ENCODE peak calls at places on chromosomes 4 and X, in six cellular contexts. O is naive thymus-derived CD4-positive, alpha-beta T cell; C is tibial nerve; N is psoas muscle; W is BJ; F is GM23248. T is an unnamed sample.

GRCh38 chr4:181161669-181162068 is 1081.5 kb upstream of the TENM3 start:
- DNase-seq in O (no peak), C (no peak), N (no peak), W (no peak), F (peak), T (no peak)

GRCh38 chr4:7929530-7929951 is 10.1 kb downstream of the AFAP1 start:
- DNase-seq in O (no peak), C (no peak), N (no peak), W (no peak), F (no peak), T (no peak)

GRCh38 chrX:63561425-63561824 is 210.3 kb upstream of the SPIN4 start:
- DNase-seq in O (no peak), C (no peak), N (no peak), W (no peak), F (peak), T (no peak)

GRCh38 chr4:7168106-7168505 is 24.2 kb upstream of the SORCS2 start:
- DNase-seq in O (no peak), C (no peak), N (peak), W (no peak), F (no peak), T (no peak)

GRCh38 chr4:20305976-20306375 is 54.3 kb downstream of the SLIT2 start:
- DNase-seq in O (no peak), C (no peak), N (no peak), W (no peak), F (peak), T (no peak)

GRCh38 chr4:135573251-135573650 is 1371.7 kb upstream of the PABPC4L start:
- DNase-seq in O (no peak), C (no peak), N (no peak), W (no peak), F (no peak), T (no peak)

GRCh38 chr4:7201351-7202305 is 9.3 kb downstream of the SORCS2 start:
- DNase-seq in O (no peak), C (no peak), N (no peak), W (no peak), F (no peak), T (no peak)

GRCh38 chrX:72245461-72246089 is 6.7 kb upstream of the ERCC6L start:
- DNase-seq in O (no peak), C (no peak), N (peak), W (no peak), F (peak), T (no peak)

GRCh38 chr4:107203733-107204132 is 167.6 kb upstream of the DKK2 start:
- DNase-seq in O (no peak), C (no peak), N (no peak), W (no peak), F (no peak), T (no peak)

DNA sequence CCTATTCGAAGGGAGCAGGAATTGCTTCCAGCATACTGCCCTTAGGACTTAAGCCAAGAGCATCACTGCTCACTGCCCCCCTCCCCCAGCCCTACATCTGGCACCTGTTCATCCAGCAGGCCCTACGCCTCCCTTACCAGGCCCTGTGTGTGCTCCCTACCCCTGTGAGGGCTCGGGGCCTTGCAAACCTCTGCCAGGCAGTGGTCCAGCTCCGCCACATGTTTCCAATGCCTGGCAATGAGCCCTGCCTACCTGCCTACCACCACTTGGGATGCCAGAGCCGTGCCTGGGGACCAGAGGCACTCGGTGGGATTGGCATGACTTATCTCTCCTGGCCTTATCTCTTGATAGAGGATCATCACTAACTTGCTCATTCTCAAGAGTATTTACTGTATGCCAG is 27.5 kb upstream of the MTM1 start:
- DNase-seq in O (no peak), C (no peak), N (peak), W (no peak), F (no peak), T (no peak)
- H3K4me3 ChIP-seq in O (no peak), C (no peak), N (no peak), W (no peak), F (no peak), T (no peak)

DNA sequence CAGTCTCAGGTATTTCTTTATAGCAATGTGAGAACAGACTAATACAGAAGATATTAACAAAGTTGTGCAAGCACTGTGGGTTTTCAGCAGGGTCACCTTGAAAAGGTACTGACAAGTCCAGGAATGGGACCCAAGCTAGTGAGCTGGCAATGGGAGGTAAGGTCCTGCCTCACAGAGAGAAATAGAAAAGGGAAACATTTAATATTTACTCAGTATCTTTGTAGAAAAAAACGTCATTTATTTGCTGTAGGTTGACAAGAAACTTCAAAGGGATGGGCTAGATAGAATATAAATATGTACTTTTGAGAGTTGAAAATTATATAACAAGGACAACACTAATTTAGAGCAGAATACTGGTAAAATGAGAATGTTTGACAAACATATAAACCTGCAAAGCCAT is 89.0 kb downstream of the GPRIN3 start:
- DNase-seq in O (no peak), C (no peak), N (no peak), W (no peak), F (no peak), T (no peak)
- H3K4me3 ChIP-seq in O (no peak), C (no peak), N (no peak), W (no peak), F (no peak), T (no peak)

DNA sequence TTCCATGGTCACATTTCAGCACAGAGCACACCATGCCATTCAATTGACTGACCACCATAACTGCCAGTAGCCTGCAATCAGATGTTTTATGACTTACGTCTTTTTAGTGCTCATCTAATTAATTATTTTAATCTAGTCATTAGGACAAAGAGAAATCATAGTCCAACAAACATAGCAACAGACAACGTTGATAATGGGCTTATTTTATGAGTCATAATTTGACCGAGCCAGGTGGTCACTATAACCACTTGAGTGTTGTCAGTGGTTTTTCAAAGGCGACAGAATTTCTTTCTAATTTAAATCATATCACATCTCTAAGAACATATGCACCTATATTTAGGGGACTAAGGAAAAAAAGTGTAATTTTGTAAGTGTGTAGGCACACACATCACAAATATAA is 1.9 kb downstream of the SEC24D start:
- DNase-seq in O (no peak), C (no peak), N (no peak), W (no peak), F (no peak), T (no peak)
- H3K4me3 ChIP-seq in O (no peak), C (no peak), N (peak), W (peak), F (peak), T (peak)

GRCh38 chr4:159106636-159107035 is 3.8 kb downstream of the RAPGEF2 start:
- DNase-seq in O (no peak), C (no peak), N (no peak), W (no peak), F (no peak), T (no peak)
- H3K4me3 ChIP-seq in O (no peak), C (no peak), N (peak), W (no peak), F (no peak), T (no peak)

GRCh38 chr4:159012381-159012780 is 90.5 kb upstream of the RAPGEF2 start:
- DNase-seq in O (no peak), C (no peak), N (no peak), W (peak), F (peak), T (peak)
- H3K4me3 ChIP-seq in O (no peak), C (no peak), N (no peak), W (no peak), F (no peak), T (no peak)

DNA sequence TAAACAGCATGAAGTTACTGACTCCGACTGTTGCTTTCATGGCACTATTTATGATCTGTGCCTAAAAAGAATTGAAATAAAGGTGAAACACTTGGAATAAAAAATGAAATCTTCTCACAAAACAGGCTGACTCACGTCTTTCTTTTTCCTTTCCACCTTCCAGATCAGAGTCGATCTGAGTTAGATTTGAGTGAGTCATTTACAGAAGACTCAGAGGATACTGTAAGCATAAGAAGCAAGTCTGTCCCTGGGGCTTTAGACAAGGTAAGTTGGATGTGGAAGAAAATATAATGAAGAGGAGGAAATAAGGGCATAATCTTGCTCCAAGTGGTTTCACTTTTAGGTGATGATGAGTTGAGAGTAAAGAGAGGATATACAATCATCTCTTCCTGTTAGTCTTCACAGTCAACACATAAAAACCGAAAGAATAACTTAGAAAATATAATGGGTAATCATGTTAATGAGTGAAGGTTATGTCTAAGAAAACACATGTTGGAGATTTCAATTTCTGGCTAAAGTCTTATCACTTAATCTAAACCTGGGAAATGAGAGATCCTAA is 89.7 kb downstream of the SYTL5 start:
- DNase-seq in O (no peak), C (no peak), N (no peak), W (no peak), F (peak), T (no peak)
- H3K4me3 ChIP-seq in O (no peak), C (no peak), N (no peak), W (no peak), F (no peak), T (no peak)

GRCh38 chr4:124713213-124713592 is 671 bp upstream of the ANKRD50 start:
- DNase-seq in O (peak), C (peak), N (peak), W (peak), F (peak), T (peak)
- H3K4me3 ChIP-seq in O (peak), C (peak), N (peak), W (peak), F (peak), T (peak)

T was measured in AG09309.